ENCODE peak calls at places on chromosomes 3 and 15, in four cellular contexts. N is thoracic aorta, X is cardiac muscle cell, V is left ventricle myocardium inferior. W is an unnamed sample. For H3K4me1 and H3K9me3, the result is how much of the 10 kb centered on the place peaks cover.

GRCh38 chr3:128486157-128486691 is 6.8 kb downstream of the GATA2 start:
- DNase-seq in N (no peak), X (no peak), V (no peak), W (no peak)

GRCh38 chr3:136730595-136731273 is 21.4 kb downstream of the STAG1 start:
- DNase-seq in N (no peak), X (no peak), V (no peak), W (no peak)

GRCh38 chr15:64263567-64263966 is 92.4 kb downstream of the CSNK1G1 start:
- DNase-seq in N (no peak), X (no peak), V (no peak), W (no peak)

GRCh38 chr3:193829781-193830180 is 236.8 kb downstream of the OPA1 start:
- DNase-seq in N (no peak), X (peak), V (no peak), W (no peak)

GRCh38 chr15:28075482-28076029 is 23.6 kb downstream of the OCA2 start:
- DNase-seq in N (no peak), X (no peak), V (no peak), W (no peak)

GRCh38 chr15:45634442-45635190 is at the start of gene SQOR:
- DNase-seq in N (peak), X (peak), V (peak), W (peak)

GRCh38 chr3:72318504-72319201 is 529.6 kb downstream of the SHQ1 start:
- DNase-seq in N (no peak), X (no peak), V (no peak), W (peak)

GRCh38 chr3:55461896-55462295 is 25.2 kb downstream of the WNT5A start:
- DNase-seq in N (no peak), X (peak), V (no peak), W (no peak)

GRCh38 chr3:65855370-65856100 is 183.2 kb downstream of the MAGI1 start:
- DNase-seq in N (no peak), X (peak), V (no peak), W (no peak)

GRCh38 chr3:159416854-159417253 is 571.8 kb upstream of the IL12A start:
- DNase-seq in N (no peak), X (peak), V (no peak), W (no peak)

GRCh38 chr3:148991219-148992026 is at the start of gene GYG1:
- DNase-seq in N (peak), X (peak), V (peak), W (peak)

GRCh38 chr3:158761350-158761749 is 29.1 kb upstream of the RARRES1 start:
- DNase-seq in N (no peak), X (no peak), V (no peak), W (no peak)

GRCh38 chr15:77645602-77646001 is 12.9 kb upstream of the LINGO1 start:
- DNase-seq in N (no peak), X (no peak), V (no peak), W (no peak)

GRCh38 chr3:53506110-53506762 is 11.8 kb downstream of the CACNA1D start:
- DNase-seq in N (no peak), X (no peak), V (no peak), W (no peak)

GRCh38 chr3:13895155-13896105 is 15.6 kb upstream of the WNT7A start:
- DNase-seq in N (peak), X (peak), V (peak), W (peak)

GRCh38 chr15:68578960-68579935 is at the start of gene CORO2B:
- DNase-seq in N (no peak), X (peak), V (peak), W (peak)

GRCh38 chr3:8909160-8909559 is 54.1 kb downstream of the RAD18 start:
- DNase-seq in N (no peak), X (no peak), V (no peak), W (no peak)

GRCh38 chr3:157130881-157131251 is 29.1 kb downstream of the CCNL1 start:
- DNase-seq in N (no peak), X (no peak), V (no peak), W (peak)

GRCh38 chr3:171672538-171672937 is 137.7 kb downstream of the PLD1 start:
- DNase-seq in N (no peak), X (no peak), V (no peak), W (no peak)

GRCh38 chr3:108620250-108620649 is 30.7 kb downstream of the DZIP3 start:
- DNase-seq in N (no peak), X (no peak), V (no peak), W (no peak)

GRCh38 chr15:80920271-80920699 is 69.3 kb downstream of the MESD start:
- DNase-seq in N (no peak), X (no peak), V (no peak), W (no peak)

GRCh38 chr15:67735896-67736295 is 89.4 kb upstream of the SKOR1 start:
- DNase-seq in N (no peak), X (no peak), V (no peak), W (no peak)

GRCh38 chr15:29825205-29825604 is 2.9 kb upstream of the TJP1 start:
- DNase-seq in N (no peak), X (peak), V (no peak), W (no peak)

GRCh38 chr3:188776447-188776846 is 395.3 kb upstream of the TPRG1 start:
- DNase-seq in N (no peak), X (peak), V (no peak), W (no peak)

GRCh38 chr3:134317106-134317947 is 56.9 kb downstream of the AMOTL2 start:
- DNase-seq in N (no peak), X (no peak), V (no peak), W (no peak)

GRCh38 chr3:3110749-3111361 is 681 bp upstream of the IL5RA start:
- DNase-seq in N (no peak), X (no peak), V (no peak), W (no peak)

GRCh38 chr3:127780536-127781400 is 41.5 kb downstream of the MGLL start:
- DNase-seq in N (no peak), X (no peak), V (no peak), W (no peak)

GRCh38 chr3:128318275-128318920 is 148.3 kb downstream of the DNAJB8 start:
- DNase-seq in N (no peak), X (no peak), V (no peak), W (no peak)

GRCh38 chr15:85318732-85319076 is 61.7 kb upstream of the AKAP13 start:
- DNase-seq in N (no peak), X (no peak), V (no peak), W (no peak)

GRCh38 chr3:156535162-156535627 is 19.7 kb downstream of the SSR3 start:
- DNase-seq in N (peak), X (peak), V (peak), W (peak)

GRCh38 chr3:133136114-133137041 is 98.2 kb downstream of the TMEM108 start:
- DNase-seq in N (no peak), X (no peak), V (no peak), W (no peak)

GRCh38 chr3:120595788-120596115 is 384 bp upstream of the NDUFB4 start:
- DNase-seq in N (no peak), X (no peak), V (no peak), W (no peak)

GRCh38 chr15:81567924-81568323 is 193.9 kb upstream of the TMC3 start:
- DNase-seq in N (no peak), X (no peak), V (no peak), W (no peak)

GRCh38 chr3:55333041-55333440 is 154.1 kb downstream of the WNT5A start:
- DNase-seq in N (no peak), X (peak), V (no peak), W (no peak)

GRCh38 chr15:80536231-80536630 is 132.0 kb downstream of the ARNT2 start:
- DNase-seq in N (no peak), X (no peak), V (no peak), W (no peak)

GRCh38 chr3:143472731-143473523 is 353.4 kb downstream of the CHST2 start:
- DNase-seq in N (no peak), X (no peak), V (no peak), W (no peak)

GRCh38 chr15:99445272-99445850 is 120.4 kb upstream of the MEF2A start:
- DNase-seq in N (no peak), X (no peak), V (no peak), W (no peak)
- H3K4me1 ChIP-seq in N (under half), X (under half), V (half or more), W (under half)

GRCh38 chr15:101528108-101528916 is 38.8 kb upstream of the PCSK6 start:
- DNase-seq in N (no peak), X (peak), V (peak), W (peak)
- H3K4me3 ChIP-seq in N (no peak), X (no peak), V (peak), W (no peak)

GRCh38 chr3:96931491-96931890 is 117.1 kb downstream of the EPHA6 start:
- DNase-seq in N (no peak), X (no peak), V (no peak), W (no peak)
- H3K9me3 ChIP-seq in N (under half), X (under half), V (half or more), W (under half)

GRCh38 chr3:125267460-125267859 is 54.9 kb upstream of the SLC12A8 start:
- DNase-seq in N (no peak), X (peak), V (no peak), W (no peak)
- H3K4me1 ChIP-seq in N (under half), X (under half), V (under half), W (under half)

DNA sequence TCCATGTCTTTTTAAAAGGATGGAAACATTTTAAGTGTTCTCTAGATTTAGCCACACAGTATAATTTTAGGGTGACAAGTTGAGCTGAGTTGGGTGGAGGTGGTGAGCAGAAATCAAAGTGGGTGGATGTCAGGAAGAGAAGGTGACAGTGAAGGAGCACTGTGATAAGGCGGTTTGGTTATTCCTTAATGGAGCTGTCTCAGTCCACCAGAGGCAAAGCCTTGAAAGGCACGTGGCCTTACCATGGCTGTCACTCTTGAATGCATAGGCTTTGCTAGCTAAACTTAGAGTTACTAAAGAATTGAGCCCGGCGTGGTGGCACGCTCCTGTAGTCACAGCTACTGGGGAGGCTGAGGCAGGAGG is 615 bp upstream of the TTLL13 start:
- DNase-seq in N (no peak), X (no peak), V (no peak), W (peak)
- H3K4me3 ChIP-seq in N (peak), X (no peak), V (peak), W (no peak)

GRCh38 chr15:20367093-20367492 is 174.5 kb downstream of the GOLGA6L6 start:
- DNase-seq in N (no peak), X (no peak), V (no peak), W (no peak)

DNA sequence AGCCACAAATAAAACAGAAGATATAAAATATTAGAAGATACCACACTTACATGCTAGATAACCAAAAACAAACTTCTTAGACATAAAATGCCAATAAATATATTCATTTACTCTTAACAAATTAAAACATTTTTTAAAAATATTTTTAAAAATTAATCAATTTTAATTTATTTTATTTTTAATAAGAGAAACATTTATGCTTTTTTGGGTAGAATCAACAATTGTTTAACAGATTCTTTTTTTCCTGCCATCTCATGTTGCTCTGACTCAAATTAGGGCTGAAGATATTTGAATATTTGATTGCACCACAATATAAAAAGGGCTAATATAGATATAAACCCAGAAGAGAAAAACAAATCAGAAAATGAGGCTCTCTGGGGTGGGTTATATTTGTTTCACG is 172.6 kb downstream of the GOLGA6L6 start:
- DNase-seq in N (no peak), X (no peak), V (no peak), W (no peak)
- H3K9me3 ChIP-seq in N (under half), X (under half), V (under half), W (under half)

W was measured in right cardiac atrium.